ENCODE peak calls at places on chromosomes 13 and 19, in eight cellular contexts. One of them, this sample, is unnamed.

GRCh38 chr13:96710166-96710866 is 284.0 kb downstream of the OXGR1 start:
- DNase-seq in tibial artery: no peak
- DNase-seq in psoas muscle: no peak
- DNase-seq in PC-9: no peak
- DNase-seq in endodermal cell: peak
- DNase-seq in HL-60: no peak
- DNase-seq in pancreas: no peak
- DNase-seq in ovary: no peak
- DNase-seq in this sample: no peak

GRCh38 chr13:26759907-26760834 is at the start of gene GPR12:
- DNase-seq in tibial artery: no peak
- DNase-seq in psoas muscle: no peak
- DNase-seq in PC-9: no peak
- DNase-seq in endodermal cell: peak
- DNase-seq in HL-60: no peak
- DNase-seq in pancreas: no peak
- DNase-seq in ovary: no peak
- DNase-seq in this sample: no peak

GRCh38 chr13:51444922-51445321 is 7.9 kb downstream of the INTS6 start:
- DNase-seq in tibial artery: no peak
- DNase-seq in psoas muscle: no peak
- DNase-seq in PC-9: no peak
- DNase-seq in endodermal cell: no peak
- DNase-seq in HL-60: no peak
- DNase-seq in pancreas: no peak
- DNase-seq in ovary: no peak
- DNase-seq in this sample: no peak

GRCh38 chr13:99218545-99218944 is 17.9 kb downstream of the UBAC2 start:
- DNase-seq in tibial artery: no peak
- DNase-seq in psoas muscle: peak
- DNase-seq in PC-9: peak
- DNase-seq in endodermal cell: no peak
- DNase-seq in HL-60: no peak
- DNase-seq in pancreas: peak
- DNase-seq in ovary: no peak
- DNase-seq in this sample: no peak

GRCh38 chr13:77563110-77563509 is 27.6 kb downstream of the SCEL start:
- DNase-seq in tibial artery: no peak
- DNase-seq in psoas muscle: no peak
- DNase-seq in PC-9: no peak
- DNase-seq in endodermal cell: no peak
- DNase-seq in HL-60: no peak
- DNase-seq in pancreas: no peak
- DNase-seq in ovary: no peak
- DNase-seq in this sample: no peak

GRCh38 chr13:73870970-73871935 is 263.0 kb downstream of the KLF12 start:
- DNase-seq in tibial artery: no peak
- DNase-seq in psoas muscle: no peak
- DNase-seq in PC-9: no peak
- DNase-seq in endodermal cell: peak
- DNase-seq in HL-60: no peak
- DNase-seq in pancreas: no peak
- DNase-seq in ovary: peak
- DNase-seq in this sample: no peak

GRCh38 chr19:44113784-44114390 is 688 bp downstream of the ZNF225 start:
- DNase-seq in tibial artery: no peak
- DNase-seq in psoas muscle: no peak
- DNase-seq in PC-9: no peak
- DNase-seq in endodermal cell: peak
- DNase-seq in HL-60: no peak
- DNase-seq in pancreas: no peak
- DNase-seq in ovary: no peak
- DNase-seq in this sample: no peak

GRCh38 chr19:8387688-8388611 is 2.2 kb upstream of the RAB11B start:
- DNase-seq in tibial artery: no peak
- DNase-seq in psoas muscle: no peak
- DNase-seq in PC-9: peak
- DNase-seq in endodermal cell: no peak
- DNase-seq in HL-60: no peak
- DNase-seq in pancreas: no peak
- DNase-seq in ovary: no peak
- DNase-seq in this sample: peak

GRCh38 chr13:66508153-66508909 is 721.8 kb downstream of the PCDH9 start:
- DNase-seq in tibial artery: no peak
- DNase-seq in psoas muscle: no peak
- DNase-seq in PC-9: no peak
- DNase-seq in endodermal cell: no peak
- DNase-seq in HL-60: no peak
- DNase-seq in pancreas: no peak
- DNase-seq in ovary: no peak
- DNase-seq in this sample: no peak

GRCh38 chr13:98508280-98509074 is 68.4 kb downstream of the STK24 start:
- DNase-seq in tibial artery: no peak
- DNase-seq in psoas muscle: no peak
- DNase-seq in PC-9: peak
- DNase-seq in endodermal cell: no peak
- DNase-seq in HL-60: no peak
- DNase-seq in pancreas: no peak
- DNase-seq in ovary: no peak
- DNase-seq in this sample: no peak

GRCh38 chr13:33119022-33119735 is 103.0 kb downstream of the KL start:
- DNase-seq in tibial artery: no peak
- DNase-seq in psoas muscle: no peak
- DNase-seq in PC-9: peak
- DNase-seq in endodermal cell: peak
- DNase-seq in HL-60: no peak
- DNase-seq in pancreas: no peak
- DNase-seq in ovary: no peak
- DNase-seq in this sample: no peak

GRCh38 chr13:73329355-73329754 is 270.6 kb downstream of the KLF5 start:
- DNase-seq in tibial artery: no peak
- DNase-seq in psoas muscle: no peak
- DNase-seq in PC-9: no peak
- DNase-seq in endodermal cell: no peak
- DNase-seq in HL-60: no peak
- DNase-seq in pancreas: no peak
- DNase-seq in ovary: no peak
- DNase-seq in this sample: no peak

GRCh38 chr19:41753936-41754529 is 1.3 kb upstream of the CEACAM6 start:
- DNase-seq in tibial artery: no peak
- DNase-seq in psoas muscle: no peak
- DNase-seq in PC-9: no peak
- DNase-seq in endodermal cell: peak
- DNase-seq in HL-60: peak
- DNase-seq in pancreas: peak
- DNase-seq in ovary: no peak
- DNase-seq in this sample: peak

GRCh38 chr19:48506138-48506733 is 5.4 kb downstream of the LMTK3 start:
- DNase-seq in tibial artery: peak
- DNase-seq in psoas muscle: no peak
- DNase-seq in PC-9: peak
- DNase-seq in endodermal cell: peak
- DNase-seq in HL-60: peak
- DNase-seq in pancreas: no peak
- DNase-seq in ovary: no peak
- DNase-seq in this sample: no peak

GRCh38 chr13:110301083-110301482 is 5.9 kb downstream of the COL4A1 start:
- DNase-seq in tibial artery: no peak
- DNase-seq in psoas muscle: no peak
- DNase-seq in PC-9: no peak
- DNase-seq in endodermal cell: no peak
- DNase-seq in HL-60: no peak
- DNase-seq in pancreas: no peak
- DNase-seq in ovary: no peak
- DNase-seq in this sample: no peak

GRCh38 chr19:18204394-18205179 is 745 bp upstream of the RAB3A start:
- DNase-seq in tibial artery: no peak
- DNase-seq in psoas muscle: peak
- DNase-seq in PC-9: no peak
- DNase-seq in endodermal cell: peak
- DNase-seq in HL-60: no peak
- DNase-seq in pancreas: peak
- DNase-seq in ovary: peak
- DNase-seq in this sample: no peak

GRCh38 chr13:71213252-71213821 is 653.7 kb downstream of the DACH1 start:
- DNase-seq in tibial artery: no peak
- DNase-seq in psoas muscle: no peak
- DNase-seq in PC-9: no peak
- DNase-seq in endodermal cell: no peak
- DNase-seq in HL-60: no peak
- DNase-seq in pancreas: no peak
- DNase-seq in ovary: no peak
- DNase-seq in this sample: no peak

GRCh38 chr19:14149509-14149994 is 13.2 kb upstream of the ASF1B start:
- DNase-seq in tibial artery: peak
- DNase-seq in psoas muscle: peak
- DNase-seq in PC-9: no peak
- DNase-seq in endodermal cell: no peak
- DNase-seq in HL-60: no peak
- DNase-seq in pancreas: peak
- DNase-seq in ovary: peak
- DNase-seq in this sample: peak

GRCh38 chr13:44410328-44410859 is 36.8 kb downstream of the SERP2 start:
- DNase-seq in tibial artery: no peak
- DNase-seq in psoas muscle: no peak
- DNase-seq in PC-9: no peak
- DNase-seq in endodermal cell: no peak
- DNase-seq in HL-60: no peak
- DNase-seq in pancreas: no peak
- DNase-seq in ovary: no peak
- DNase-seq in this sample: no peak

GRCh38 chr13:33089311-33089710 is 73.1 kb downstream of the KL start:
- DNase-seq in tibial artery: no peak
- DNase-seq in psoas muscle: no peak
- DNase-seq in PC-9: no peak
- DNase-seq in endodermal cell: no peak
- DNase-seq in HL-60: no peak
- DNase-seq in pancreas: no peak
- DNase-seq in ovary: no peak
- DNase-seq in this sample: no peak

GRCh38 chr19:39592381-39592780 is 9.9 kb upstream of the LGALS13 start:
- DNase-seq in tibial artery: no peak
- DNase-seq in psoas muscle: no peak
- DNase-seq in PC-9: no peak
- DNase-seq in endodermal cell: no peak
- DNase-seq in HL-60: no peak
- DNase-seq in pancreas: no peak
- DNase-seq in ovary: no peak
- DNase-seq in this sample: no peak

GRCh38 chr13:24911135-24911524 is 147.2 kb downstream of the RNF17 start:
- DNase-seq in tibial artery: no peak
- DNase-seq in psoas muscle: no peak
- DNase-seq in PC-9: peak
- DNase-seq in endodermal cell: no peak
- DNase-seq in HL-60: peak
- DNase-seq in pancreas: no peak
- DNase-seq in ovary: no peak
- DNase-seq in this sample: no peak

GRCh38 chr19:14482112-14482941 is 7.2 kb upstream of the PTGER1 start:
- DNase-seq in tibial artery: no peak
- DNase-seq in psoas muscle: no peak
- DNase-seq in PC-9: no peak
- DNase-seq in endodermal cell: no peak
- DNase-seq in HL-60: no peak
- DNase-seq in pancreas: no peak
- DNase-seq in ovary: no peak
- DNase-seq in this sample: no peak

GRCh38 chr19:49473868-49474544 is at the start of gene FLT3LG:
- DNase-seq in tibial artery: peak
- DNase-seq in psoas muscle: peak
- DNase-seq in PC-9: peak
- DNase-seq in endodermal cell: peak
- DNase-seq in HL-60: peak
- DNase-seq in pancreas: peak
- DNase-seq in ovary: peak
- DNase-seq in this sample: peak

GRCh38 chr13:76723551-76724232 is 162.5 kb downstream of the KCTD12 start:
- DNase-seq in tibial artery: no peak
- DNase-seq in psoas muscle: peak
- DNase-seq in PC-9: no peak
- DNase-seq in endodermal cell: peak
- DNase-seq in HL-60: peak
- DNase-seq in pancreas: no peak
- DNase-seq in ovary: peak
- DNase-seq in this sample: peak

DNA sequence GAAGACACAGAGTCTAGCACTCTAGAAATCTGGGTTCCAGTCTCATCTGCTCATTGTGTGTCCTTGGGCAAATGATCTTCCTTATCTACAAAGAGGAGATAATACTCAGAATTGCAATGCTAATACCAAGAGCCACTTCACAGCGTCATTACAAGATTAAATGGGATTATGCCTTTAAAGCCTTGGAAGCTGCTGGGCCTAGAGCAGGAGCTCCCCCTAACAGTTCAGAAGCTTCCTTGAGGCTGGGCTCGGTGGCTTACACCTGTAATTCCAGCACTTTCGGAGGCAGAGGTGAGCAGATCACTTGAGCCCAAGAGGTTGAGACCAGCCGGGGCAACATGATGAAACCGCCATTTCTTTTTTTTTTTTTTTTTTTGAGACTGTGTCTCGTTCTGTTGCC is 27.6 kb downstream of the AP2S1 start:
- DNase-seq in tibial artery: no peak
- DNase-seq in psoas muscle: no peak
- DNase-seq in PC-9: no peak
- DNase-seq in endodermal cell: peak
- DNase-seq in HL-60: no peak
- DNase-seq in pancreas: no peak
- DNase-seq in ovary: no peak
- DNase-seq in this sample: no peak
- H3K27ac ChIP-seq in tibial artery: no peak
- H3K27ac ChIP-seq in psoas muscle: no peak
- H3K27ac ChIP-seq in PC-9: no peak
- H3K27ac ChIP-seq in endodermal cell: no peak
- H3K27ac ChIP-seq in HL-60: no peak
- H3K27ac ChIP-seq in pancreas: no peak
- H3K27ac ChIP-seq in ovary: no peak
- H3K27ac ChIP-seq in this sample: no peak

GRCh38 chr19:33376423-33376822 is 2.9 kb downstream of the CEBPG start:
- DNase-seq in tibial artery: peak
- DNase-seq in psoas muscle: peak
- DNase-seq in PC-9: peak
- DNase-seq in endodermal cell: no peak
- DNase-seq in HL-60: no peak
- DNase-seq in pancreas: no peak
- DNase-seq in ovary: no peak
- DNase-seq in this sample: no peak
- H3K27ac ChIP-seq in tibial artery: no peak
- H3K27ac ChIP-seq in psoas muscle: peak
- H3K27ac ChIP-seq in PC-9: peak
- H3K27ac ChIP-seq in endodermal cell: no peak
- H3K27ac ChIP-seq in HL-60: no peak
- H3K27ac ChIP-seq in pancreas: no peak
- H3K27ac ChIP-seq in ovary: no peak
- H3K27ac ChIP-seq in this sample: peak

GRCh38 chr19:11202488-11203193 is 5.3 kb upstream of the KANK2 start:
- DNase-seq in tibial artery: no peak
- DNase-seq in psoas muscle: no peak
- DNase-seq in PC-9: no peak
- DNase-seq in endodermal cell: no peak
- DNase-seq in HL-60: no peak
- DNase-seq in pancreas: no peak
- DNase-seq in ovary: peak
- DNase-seq in this sample: no peak
- H3K27ac ChIP-seq in tibial artery: peak
- H3K27ac ChIP-seq in psoas muscle: peak
- H3K27ac ChIP-seq in PC-9: no peak
- H3K27ac ChIP-seq in endodermal cell: no peak
- H3K27ac ChIP-seq in HL-60: no peak
- H3K27ac ChIP-seq in pancreas: peak
- H3K27ac ChIP-seq in ovary: peak
- H3K27ac ChIP-seq in this sample: peak

GRCh38 chr19:5680437-5681368 is at the start of the genes HSD11B1L and MICOS13:
- DNase-seq in tibial artery: peak
- DNase-seq in psoas muscle: peak
- DNase-seq in PC-9: peak
- DNase-seq in endodermal cell: peak
- DNase-seq in HL-60: peak
- DNase-seq in pancreas: peak
- DNase-seq in ovary: peak
- DNase-seq in this sample: peak
- H3K27ac ChIP-seq in tibial artery: peak
- H3K27ac ChIP-seq in psoas muscle: peak
- H3K27ac ChIP-seq in PC-9: peak
- H3K27ac ChIP-seq in endodermal cell: peak
- H3K27ac ChIP-seq in HL-60: peak
- H3K27ac ChIP-seq in pancreas: peak
- H3K27ac ChIP-seq in ovary: peak
- H3K27ac ChIP-seq in this sample: peak

This sample was measured in lower lobe of right lung.